ENCODE peak calls at places on chromosomes 16 and 17, in eight cellular contexts. One of them, this sample, is unnamed. For H3K4me1, the result is how much of the 10 kb centered on the place peaks cover.

GRCh38 chr17:39016193-39017153 is 49.3 kb upstream of the FBXO47 start:
- DNase-seq in IMR-90: peak
- DNase-seq in mesendoderm: no peak
- DNase-seq in H9: no peak
- DNase-seq in esophagus squamous epithelium: no peak
- DNase-seq in tibial nerve: no peak
- DNase-seq in CD8-positive, alpha-beta memory T cell: no peak
- DNase-seq in colonic mucosa: no peak
- DNase-seq in this sample: no peak

GRCh38 chr16:2598723-2599122 is 60.9 kb downstream of the PDPK1 start:
- DNase-seq in tibial nerve: no peak
- DNase-seq in CD8-positive, alpha-beta memory T cell: no peak
- DNase-seq in esophagus squamous epithelium: no peak
- DNase-seq in H9: no peak
- DNase-seq in colonic mucosa: no peak
- DNase-seq in mesendoderm: no peak
- DNase-seq in IMR-90: no peak
- DNase-seq in this sample: no peak

GRCh38 chr17:42111901-42112551 is 488 bp downstream of the DHX58 start:
- DNase-seq in mesendoderm: no peak
- DNase-seq in tibial nerve: no peak
- DNase-seq in colonic mucosa: peak
- DNase-seq in CD8-positive, alpha-beta memory T cell: peak
- DNase-seq in H9: peak
- DNase-seq in IMR-90: peak
- DNase-seq in esophagus squamous epithelium: no peak
- DNase-seq in this sample: no peak

GRCh38 chr17:74759243-74759801 is 10.9 kb downstream of the NHERF1 start:
- DNase-seq in colonic mucosa: no peak
- DNase-seq in tibial nerve: no peak
- DNase-seq in esophagus squamous epithelium: no peak
- DNase-seq in mesendoderm: no peak
- DNase-seq in IMR-90: no peak
- DNase-seq in H9: no peak
- DNase-seq in CD8-positive, alpha-beta memory T cell: peak
- DNase-seq in this sample: no peak

GRCh38 chr17:43427362-43428043 is 28.7 kb downstream of the ARL4D start:
- DNase-seq in mesendoderm: no peak
- DNase-seq in CD8-positive, alpha-beta memory T cell: no peak
- DNase-seq in colonic mucosa: no peak
- DNase-seq in IMR-90: no peak
- DNase-seq in H9: no peak
- DNase-seq in esophagus squamous epithelium: no peak
- DNase-seq in tibial nerve: no peak
- DNase-seq in this sample: no peak

GRCh38 chr17:51152766-51153209 is 571 bp upstream of the NME1 start:
- DNase-seq in H9: no peak
- DNase-seq in tibial nerve: no peak
- DNase-seq in mesendoderm: peak
- DNase-seq in esophagus squamous epithelium: no peak
- DNase-seq in CD8-positive, alpha-beta memory T cell: no peak
- DNase-seq in IMR-90: peak
- DNase-seq in colonic mucosa: peak
- DNase-seq in this sample: no peak

GRCh38 chr16:23858496-23859062 is 22.8 kb downstream of the PRKCB start:
- DNase-seq in CD8-positive, alpha-beta memory T cell: no peak
- DNase-seq in esophagus squamous epithelium: no peak
- DNase-seq in colonic mucosa: no peak
- DNase-seq in IMR-90: no peak
- DNase-seq in tibial nerve: peak
- DNase-seq in H9: no peak
- DNase-seq in mesendoderm: no peak
- DNase-seq in this sample: no peak

GRCh38 chr16:58022601-58023371 is 2.8 kb upstream of the MMP15 start:
- DNase-seq in tibial nerve: no peak
- DNase-seq in IMR-90: peak
- DNase-seq in colonic mucosa: peak
- DNase-seq in esophagus squamous epithelium: no peak
- DNase-seq in CD8-positive, alpha-beta memory T cell: no peak
- DNase-seq in mesendoderm: peak
- DNase-seq in H9: no peak
- DNase-seq in this sample: no peak

GRCh38 chr17:7237761-7238417 is 1.4 kb downstream of the PHF23 start:
- DNase-seq in mesendoderm: peak
- DNase-seq in colonic mucosa: peak
- DNase-seq in tibial nerve: peak
- DNase-seq in IMR-90: peak
- DNase-seq in esophagus squamous epithelium: no peak
- DNase-seq in H9: peak
- DNase-seq in CD8-positive, alpha-beta memory T cell: peak
- DNase-seq in this sample: no peak

GRCh38 chr17:17736205-17737183 is 55.2 kb downstream of the RAI1 start:
- DNase-seq in esophagus squamous epithelium: no peak
- DNase-seq in colonic mucosa: no peak
- DNase-seq in CD8-positive, alpha-beta memory T cell: no peak
- DNase-seq in mesendoderm: no peak
- DNase-seq in IMR-90: peak
- DNase-seq in H9: no peak
- DNase-seq in tibial nerve: no peak
- DNase-seq in this sample: no peak

GRCh38 chr17:17732444-17732843 is 51.2 kb downstream of the RAI1 start:
- DNase-seq in tibial nerve: no peak
- DNase-seq in IMR-90: no peak
- DNase-seq in CD8-positive, alpha-beta memory T cell: no peak
- DNase-seq in mesendoderm: no peak
- DNase-seq in colonic mucosa: no peak
- DNase-seq in H9: no peak
- DNase-seq in esophagus squamous epithelium: no peak
- DNase-seq in this sample: no peak

GRCh38 chr17:17729620-17730249 is 48.5 kb downstream of the RAI1 start:
- DNase-seq in IMR-90: no peak
- DNase-seq in H9: peak
- DNase-seq in esophagus squamous epithelium: no peak
- DNase-seq in mesendoderm: peak
- DNase-seq in tibial nerve: no peak
- DNase-seq in CD8-positive, alpha-beta memory T cell: peak
- DNase-seq in colonic mucosa: peak
- DNase-seq in this sample: no peak

GRCh38 chr17:17730250-17730935 is 49.1 kb downstream of the RAI1 start:
- DNase-seq in colonic mucosa: no peak
- DNase-seq in IMR-90: no peak
- DNase-seq in CD8-positive, alpha-beta memory T cell: no peak
- DNase-seq in H9: no peak
- DNase-seq in mesendoderm: no peak
- DNase-seq in esophagus squamous epithelium: no peak
- DNase-seq in tibial nerve: no peak
- DNase-seq in this sample: no peak

DNA sequence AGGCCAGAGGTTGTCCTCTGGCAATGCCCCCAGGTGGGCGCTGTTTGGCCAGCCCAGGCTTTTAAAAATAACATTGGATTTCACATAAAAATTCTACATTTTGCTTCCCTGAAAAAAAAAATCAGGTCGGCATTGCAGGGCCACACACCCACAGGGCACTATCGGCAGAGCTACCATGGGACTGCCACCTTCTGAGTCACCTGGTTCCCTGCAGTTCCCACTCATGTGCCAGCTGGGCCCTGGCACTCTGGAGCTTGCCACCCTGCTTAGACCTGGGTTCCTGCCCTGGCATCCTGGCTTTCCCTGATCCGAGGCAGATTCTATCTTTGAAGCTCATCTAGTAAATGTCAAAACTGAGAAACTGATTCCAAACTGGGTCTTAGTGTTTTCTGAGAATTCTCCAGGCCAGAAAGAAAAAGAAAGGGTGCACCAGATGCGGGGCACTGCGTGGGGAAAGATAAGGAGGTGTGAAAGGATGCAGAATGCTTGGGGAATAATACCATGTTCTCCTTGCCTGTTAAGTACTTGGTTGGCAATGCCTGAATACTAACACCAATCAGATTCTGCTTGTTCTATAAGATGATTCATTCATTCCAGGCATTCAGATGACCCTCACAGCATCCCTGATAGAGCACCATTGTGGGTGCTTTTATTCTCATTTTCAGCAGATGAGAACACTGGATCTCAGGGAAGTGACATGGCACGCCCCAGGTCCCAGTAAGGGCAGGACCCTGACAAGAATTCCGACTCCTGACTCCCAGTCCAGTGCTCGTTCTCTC is 51.8 kb downstream of the RAI1 start:
- DNase-seq in mesendoderm: no peak
- DNase-seq in H9: no peak
- DNase-seq in IMR-90: peak
- DNase-seq in CD8-positive, alpha-beta memory T cell: no peak
- DNase-seq in esophagus squamous epithelium: no peak
- DNase-seq in tibial nerve: no peak
- DNase-seq in colonic mucosa: no peak
- DNase-seq in this sample: no peak
- H3K4me1 ChIP-seq in mesendoderm: under half
- H3K4me1 ChIP-seq in H9: under half
- H3K4me1 ChIP-seq in IMR-90: under half
- H3K4me1 ChIP-seq in CD8-positive, alpha-beta memory T cell: under half
- H3K4me1 ChIP-seq in esophagus squamous epithelium: half or more
- H3K4me1 ChIP-seq in tibial nerve: under half
- H3K4me1 ChIP-seq in colonic mucosa: under half
- H3K4me1 ChIP-seq in this sample: under half

GRCh38 chr17:27566673-27567562 is 64.1 kb upstream of the LGALS9 start:
- DNase-seq in tibial nerve: no peak
- DNase-seq in IMR-90: peak
- DNase-seq in esophagus squamous epithelium: no peak
- DNase-seq in mesendoderm: no peak
- DNase-seq in colonic mucosa: no peak
- DNase-seq in CD8-positive, alpha-beta memory T cell: no peak
- DNase-seq in H9: no peak
- DNase-seq in this sample: no peak

GRCh38 chr17:27563532-27563931 is 67.5 kb upstream of the LGALS9 start:
- DNase-seq in H9: no peak
- DNase-seq in tibial nerve: no peak
- DNase-seq in colonic mucosa: no peak
- DNase-seq in mesendoderm: no peak
- DNase-seq in CD8-positive, alpha-beta memory T cell: no peak
- DNase-seq in esophagus squamous epithelium: no peak
- DNase-seq in IMR-90: no peak
- DNase-seq in this sample: no peak

GRCh38 chr17:27562777-27563455 is 68.1 kb upstream of the LGALS9 start:
- DNase-seq in esophagus squamous epithelium: no peak
- DNase-seq in CD8-positive, alpha-beta memory T cell: no peak
- DNase-seq in H9: no peak
- DNase-seq in colonic mucosa: no peak
- DNase-seq in tibial nerve: no peak
- DNase-seq in IMR-90: peak
- DNase-seq in mesendoderm: no peak
- DNase-seq in this sample: no peak

GRCh38 chr17:27565874-27566672 is 64.9 kb upstream of the LGALS9 start:
- DNase-seq in mesendoderm: no peak
- DNase-seq in esophagus squamous epithelium: no peak
- DNase-seq in colonic mucosa: no peak
- DNase-seq in CD8-positive, alpha-beta memory T cell: no peak
- DNase-seq in IMR-90: peak
- DNase-seq in H9: no peak
- DNase-seq in tibial nerve: no peak
- DNase-seq in this sample: no peak

DNA sequence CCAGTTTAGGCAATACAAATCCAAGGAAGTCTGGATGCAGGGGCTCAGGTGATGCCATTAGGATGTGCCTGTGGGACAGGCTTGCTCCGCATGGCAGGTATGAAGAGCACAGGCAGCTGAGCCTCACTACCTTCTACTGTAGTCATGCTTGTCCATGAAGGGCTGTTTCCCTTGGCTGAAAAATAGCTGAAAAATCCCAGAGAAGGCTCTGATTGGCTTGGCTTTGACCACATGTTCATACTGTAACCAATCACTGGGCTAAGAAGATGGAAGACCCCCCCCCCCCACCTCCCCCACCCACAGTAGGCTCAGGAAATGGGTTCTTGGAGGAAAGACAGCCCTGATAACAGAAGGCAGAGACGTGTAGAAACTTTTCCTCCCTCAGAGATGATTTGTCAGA is 66.5 kb upstream of the LGALS9 start:
- DNase-seq in H9: no peak
- DNase-seq in mesendoderm: peak
- DNase-seq in colonic mucosa: no peak
- DNase-seq in CD8-positive, alpha-beta memory T cell: no peak
- DNase-seq in IMR-90: no peak
- DNase-seq in tibial nerve: no peak
- DNase-seq in esophagus squamous epithelium: no peak
- DNase-seq in this sample: no peak
- H3K4me1 ChIP-seq in H9: under half
- H3K4me1 ChIP-seq in mesendoderm: under half
- H3K4me1 ChIP-seq in colonic mucosa: under half
- H3K4me1 ChIP-seq in CD8-positive, alpha-beta memory T cell: under half
- H3K4me1 ChIP-seq in IMR-90: under half
- H3K4me1 ChIP-seq in tibial nerve: under half
- H3K4me1 ChIP-seq in esophagus squamous epithelium: under half
- H3K4me1 ChIP-seq in this sample: under half

GRCh38 chr17:77140878-77141767 is at the start of gene SEC14L1:
- DNase-seq in IMR-90: no peak
- DNase-seq in mesendoderm: peak
- DNase-seq in CD8-positive, alpha-beta memory T cell: peak
- DNase-seq in H9: peak
- DNase-seq in colonic mucosa: peak
- DNase-seq in esophagus squamous epithelium: no peak
- DNase-seq in tibial nerve: no peak
- DNase-seq in this sample: no peak
- H3K4me1 ChIP-seq in IMR-90: under half
- H3K4me1 ChIP-seq in mesendoderm: under half
- H3K4me1 ChIP-seq in CD8-positive, alpha-beta memory T cell: under half
- H3K4me1 ChIP-seq in H9: under half
- H3K4me1 ChIP-seq in colonic mucosa: under half
- H3K4me1 ChIP-seq in esophagus squamous epithelium: half or more
- H3K4me1 ChIP-seq in tibial nerve: under half
- H3K4me1 ChIP-seq in this sample: under half

DNA sequence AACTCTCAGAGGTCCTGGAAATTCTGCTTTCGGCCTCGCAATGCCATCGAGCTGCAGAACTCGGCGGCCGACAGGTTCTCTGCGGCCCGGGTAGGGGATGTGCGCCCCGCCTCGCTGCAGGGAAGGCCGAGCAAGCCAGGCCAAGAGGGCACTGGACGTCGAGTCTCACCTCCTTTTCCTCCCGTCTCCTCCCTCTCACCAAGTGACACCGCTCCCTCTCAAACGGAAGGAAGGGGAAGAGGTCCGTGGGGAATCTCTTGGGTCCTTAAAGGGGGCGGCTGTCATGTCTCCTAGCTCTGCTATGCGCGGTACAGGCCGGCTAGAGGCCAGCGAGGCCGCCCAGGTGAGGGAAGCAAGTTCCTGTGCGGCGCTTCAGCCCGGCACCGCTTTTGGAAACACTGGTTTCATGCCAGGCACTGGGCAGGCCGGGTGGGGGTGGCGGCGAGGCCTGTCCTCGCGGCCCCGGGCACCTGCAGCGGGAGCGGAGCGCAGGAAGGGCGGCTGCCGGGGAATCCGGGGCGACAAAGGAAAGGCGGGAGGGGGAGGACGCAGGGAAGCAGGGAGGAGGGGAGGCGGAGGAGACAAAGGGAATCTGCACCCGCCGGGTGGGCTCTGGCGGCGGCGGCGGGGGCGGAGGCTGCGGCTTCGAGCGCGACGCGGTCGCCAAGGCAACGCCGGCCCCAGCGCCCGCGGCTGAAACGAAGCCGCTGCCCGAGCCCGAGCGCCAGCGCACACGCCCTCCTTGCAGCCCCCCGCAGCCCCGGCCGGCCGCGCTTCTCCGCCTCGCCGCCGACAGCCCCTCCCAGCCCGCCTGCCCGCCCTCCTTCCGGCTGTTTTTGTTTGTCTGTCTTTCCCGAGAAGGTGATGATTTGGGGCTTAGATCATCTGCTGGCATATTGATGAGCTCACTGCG is 32.3 kb downstream of the CDK5R1 start:
- DNase-seq in H9: peak
- DNase-seq in colonic mucosa: peak
- DNase-seq in mesendoderm: peak
- DNase-seq in CD8-positive, alpha-beta memory T cell: peak
- DNase-seq in IMR-90: no peak
- DNase-seq in esophagus squamous epithelium: no peak
- DNase-seq in tibial nerve: no peak
- DNase-seq in this sample: no peak
- H3K4me1 ChIP-seq in H9: under half
- H3K4me1 ChIP-seq in colonic mucosa: under half
- H3K4me1 ChIP-seq in mesendoderm: under half
- H3K4me1 ChIP-seq in CD8-positive, alpha-beta memory T cell: half or more
- H3K4me1 ChIP-seq in IMR-90: under half
- H3K4me1 ChIP-seq in esophagus squamous epithelium: under half
- H3K4me1 ChIP-seq in tibial nerve: under half
- H3K4me1 ChIP-seq in this sample: under half